ENCODE peak calls at places on chromosomes 5 and 9, in seven cellular contexts. A is HTR-8/SVneo; N is activated CD4-positive, alpha-beta T cell treated with anti-CD3 and anti-CD28 coated beads, Interleukin-2, amount 50 U/mL, for 1 hour; I is ELR; C is Daoy; S is left ventricle myocardium superior; V is HuH-7.5. Q is an unnamed sample.

GRCh38 chr9:94922691-94923107 is 196.2 kb downstream of the AOPEP start:
- DNase-seq in V (no peak), S (no peak), C (peak; percentile 47), A (no peak), I (peak; percentile 50), N (no peak), Q (peak; percentile 52)

GRCh38 chr9:108813951-108814601 is 41.7 kb downstream of the ACTL7B start:
- DNase-seq in V (no peak), I (peak; percentile 74), A (peak; percentile 50), N (no peak), C (peak; percentile 81), S (no peak), Q (peak; percentile 58)

GRCh38 chr9:89497181-89497963 is 541 bp downstream of the SEMA4D start:
- DNase-seq in I (no peak), N (peak; percentile 38), C (no peak), S (peak; percentile 40), A (no peak), V (no peak), Q (no peak)

GRCh38 chr5:111694183-111694582 is 62.8 kb downstream of the NREP start:
- DNase-seq in V (no peak), C (peak; percentile 44), N (no peak), S (no peak), A (peak; percentile 18), I (peak; percentile 54), Q (no peak)

GRCh38 chr9:115008536-115008935 is 78.1 kb upstream of the TNFSF8 start:
- DNase-seq in I (peak; percentile 95), A (peak; percentile 45), N (no peak), S (no peak), C (peak; percentile 95), V (no peak), Q (no peak)

GRCh38 chr9:35658894-35659220 is 765 bp downstream of the CCDC107 start:
- DNase-seq in C (peak; percentile 78), S (peak; percentile 61), A (no peak), N (no peak), I (peak; percentile 81), V (no peak), Q (peak; percentile 23)

GRCh38 chr9:31908891-31909480 is 475.5 kb upstream of the ACO1 start:
- DNase-seq in C (peak; percentile 20), A (no peak), I (no peak), N (no peak), V (no peak), S (no peak), Q (no peak)

GRCh38 chr5:127398508-127398907 is 107.9 kb downstream of the MEGF10 start:
- DNase-seq in S (no peak), C (no peak), I (no peak), N (no peak), V (no peak), A (no peak), Q (no peak)

GRCh38 chr9:79660615-79661014 is 88.8 kb downstream of the TLE4 start:
- DNase-seq in N (no peak), V (no peak), C (no peak), I (no peak), S (no peak), A (no peak), Q (no peak)

GRCh38 chr5:16916262-16916878 is 19.7 kb downstream of the MYO10 start:
- DNase-seq in N (no peak), A (peak; percentile 90), S (no peak), I (peak; percentile 97), V (no peak), C (peak; percentile 86), Q (no peak)

GRCh38 chr5:114473541-114473940 is 111.7 kb downstream of the KCNN2 start:
- DNase-seq in S (no peak), C (no peak), I (no peak), N (no peak), V (no peak), A (no peak), Q (no peak)

GRCh38 chr9:134474058-134474370 is 147.8 kb downstream of the RXRA start:
- DNase-seq in V (no peak), A (no peak), I (no peak), S (peak; percentile 69), C (peak; percentile 57), N (no peak), Q (no peak)

GRCh38 chr9:16125637-16126036 is 572.8 kb downstream of the CCDC171 start:
- DNase-seq in N (no peak), V (no peak), C (no peak), I (no peak), A (no peak), S (no peak), Q (no peak)

GRCh38 chr5:77638763-77639451 is 394 bp upstream of the OTP start:
- DNase-seq in S (no peak), C (peak; percentile 76), I (no peak), N (no peak), A (no peak), V (no peak), Q (no peak)

GRCh38 chr9:131682261-131682660 is 57.6 kb downstream of the RAPGEF1 start:
- DNase-seq in V (no peak), S (no peak), I (no peak), C (no peak), N (no peak), A (no peak), Q (no peak)

GRCh38 chr9:70865471-70865870 is 255.9 kb downstream of the TRPM3 start:
- DNase-seq in I (no peak), V (no peak), C (no peak), A (no peak), N (no peak), S (no peak), Q (no peak)

GRCh38 chr9:114507726-114508125 is 2.5 kb upstream of the WHRN start:
- DNase-seq in C (no peak), I (peak; percentile 35), A (no peak), S (no peak), N (no peak), V (peak; percentile 38), Q (peak; percentile 24)

GRCh38 chr9:93843396-93843795 is 111.8 kb downstream of the BARX1 start:
- DNase-seq in N (no peak), S (no peak), C (no peak), I (no peak), V (no peak), A (no peak), Q (no peak)

GRCh38 chr9:29511680-29512079 is 1938.4 kb upstream of the C9orf72 start:
- DNase-seq in C (no peak), S (no peak), A (no peak), V (no peak), I (no peak), N (no peak), Q (no peak)

GRCh38 chr9:37801287-37801850 is 772 bp downstream of the DCAF10 start:
- DNase-seq in I (peak; percentile 40), C (peak; percentile 39), S (peak; percentile 39), N (no peak), V (peak; percentile 31), A (peak; percentile 8), Q (no peak)

GRCh38 chr9:125631391-125632085 is 75.5 kb downstream of the MAPKAP1 start:
- DNase-seq in N (no peak), V (peak; percentile 70), A (peak; percentile 32), C (peak; percentile 42), S (no peak), I (peak; percentile 74), Q (peak; percentile 62)

GRCh38 chr5:8675182-8675581 is 806.2 kb downstream of the MTRR start:
- DNase-seq in S (no peak), A (no peak), C (no peak), N (no peak), I (no peak), V (no peak), Q (no peak)

GRCh38 chr5:122458278-122458872 is 146.3 kb downstream of the SNCAIP start:
- DNase-seq in A (peak; percentile 14), S (no peak), N (no peak), C (peak; percentile 19), I (peak; percentile 45), V (no peak), Q (peak; percentile 6)

GRCh38 chr5:143372187-143372829 is 31.2 kb downstream of the NR3C1 start:
- DNase-seq in S (no peak), A (no peak), C (no peak), N (no peak), I (no peak), V (no peak), Q (no peak)

GRCh38 chr5:139381837-139382361 is 1.2 kb downstream of the SLC23A1 start:
- DNase-seq in C (no peak), N (no peak), I (no peak), V (no peak), A (no peak), S (no peak), Q (no peak)